ENCODE peak calls at places on chromosomes 1 and 21, in ten cellular contexts. One of them, this sample, is unnamed.

GRCh38 chr1:117271959-117272358 is 61.2 kb upstream of the VTCN1 start:
- DNase-seq in activated T-cell treated with anti-CD3 and anti-CD28 coated beads for 4 hours: no peak
- DNase-seq in K562: no peak
- DNase-seq in RWPE1: no peak
- DNase-seq in H9: no peak
- DNase-seq in GM03348: no peak
- DNase-seq in fibroblast of mammary gland: no peak
- DNase-seq in mesendoderm: peak
- DNase-seq in upper lobe of right lung: no peak
- DNase-seq in substantia nigra: no peak
- DNase-seq in this sample: no peak

GRCh38 chr1:228174482-228175315 is 9.1 kb downstream of the IBA57 start:
- DNase-seq in activated T-cell treated with anti-CD3 and anti-CD28 coated beads for 4 hours: no peak
- DNase-seq in K562: peak
- DNase-seq in RWPE1: peak
- DNase-seq in H9: peak
- DNase-seq in GM03348: peak
- DNase-seq in fibroblast of mammary gland: no peak
- DNase-seq in mesendoderm: peak
- DNase-seq in upper lobe of right lung: no peak
- DNase-seq in substantia nigra: no peak
- DNase-seq in this sample: no peak

GRCh38 chr21:44658913-44659595 is 1.3 kb downstream of the KRTAP12-3 start:
- DNase-seq in activated T-cell treated with anti-CD3 and anti-CD28 coated beads for 4 hours: no peak
- DNase-seq in K562: no peak
- DNase-seq in RWPE1: no peak
- DNase-seq in H9: peak
- DNase-seq in GM03348: no peak
- DNase-seq in fibroblast of mammary gland: no peak
- DNase-seq in mesendoderm: no peak
- DNase-seq in upper lobe of right lung: no peak
- DNase-seq in substantia nigra: no peak
- DNase-seq in this sample: no peak

GRCh38 chr21:45474323-45474950 is 67.8 kb downstream of the SLC19A1 start:
- DNase-seq in activated T-cell treated with anti-CD3 and anti-CD28 coated beads for 4 hours: no peak
- DNase-seq in K562: no peak
- DNase-seq in RWPE1: no peak
- DNase-seq in H9: no peak
- DNase-seq in GM03348: no peak
- DNase-seq in fibroblast of mammary gland: no peak
- DNase-seq in mesendoderm: no peak
- DNase-seq in upper lobe of right lung: no peak
- DNase-seq in substantia nigra: no peak
- DNase-seq in this sample: no peak

GRCh38 chr1:172602706-172603105 is 56.2 kb upstream of the FASLG start:
- DNase-seq in activated T-cell treated with anti-CD3 and anti-CD28 coated beads for 4 hours: no peak
- DNase-seq in K562: no peak
- DNase-seq in RWPE1: no peak
- DNase-seq in H9: no peak
- DNase-seq in GM03348: no peak
- DNase-seq in fibroblast of mammary gland: no peak
- DNase-seq in mesendoderm: no peak
- DNase-seq in upper lobe of right lung: no peak
- DNase-seq in substantia nigra: no peak
- DNase-seq in this sample: no peak

GRCh38 chr21:36263797-36264196 is 56.2 kb upstream of the MORC3 start:
- DNase-seq in activated T-cell treated with anti-CD3 and anti-CD28 coated beads for 4 hours: no peak
- DNase-seq in K562: no peak
- DNase-seq in RWPE1: no peak
- DNase-seq in H9: no peak
- DNase-seq in GM03348: no peak
- DNase-seq in fibroblast of mammary gland: no peak
- DNase-seq in mesendoderm: no peak
- DNase-seq in upper lobe of right lung: no peak
- DNase-seq in substantia nigra: no peak
- DNase-seq in this sample: no peak

GRCh38 chr21:36150192-36150711 is 6.4 kb upstream of the DOP1B start:
- DNase-seq in activated T-cell treated with anti-CD3 and anti-CD28 coated beads for 4 hours: no peak
- DNase-seq in K562: no peak
- DNase-seq in RWPE1: no peak
- DNase-seq in H9: no peak
- DNase-seq in GM03348: peak
- DNase-seq in fibroblast of mammary gland: peak
- DNase-seq in mesendoderm: no peak
- DNase-seq in upper lobe of right lung: no peak
- DNase-seq in substantia nigra: no peak
- DNase-seq in this sample: no peak

GRCh38 chr1:95118019-95118499 is 904 bp downstream of the TLCD4 start:
- DNase-seq in activated T-cell treated with anti-CD3 and anti-CD28 coated beads for 4 hours: peak
- DNase-seq in K562: no peak
- DNase-seq in RWPE1: no peak
- DNase-seq in H9: peak
- DNase-seq in GM03348: no peak
- DNase-seq in fibroblast of mammary gland: no peak
- DNase-seq in mesendoderm: peak
- DNase-seq in upper lobe of right lung: peak
- DNase-seq in substantia nigra: no peak
- DNase-seq in this sample: no peak

GRCh38 chr1:178341218-178341956 is 155.4 kb downstream of the CLEC20A start:
- DNase-seq in activated T-cell treated with anti-CD3 and anti-CD28 coated beads for 4 hours: no peak
- DNase-seq in K562: no peak
- DNase-seq in RWPE1: peak
- DNase-seq in H9: peak
- DNase-seq in GM03348: peak
- DNase-seq in fibroblast of mammary gland: peak
- DNase-seq in mesendoderm: peak
- DNase-seq in upper lobe of right lung: peak
- DNase-seq in substantia nigra: no peak
- DNase-seq in this sample: no peak

GRCh38 chr1:152108899-152109222 is 6.4 kb downstream of the TCHH start:
- DNase-seq in activated T-cell treated with anti-CD3 and anti-CD28 coated beads for 4 hours: no peak
- DNase-seq in K562: no peak
- DNase-seq in RWPE1: no peak
- DNase-seq in H9: no peak
- DNase-seq in GM03348: no peak
- DNase-seq in fibroblast of mammary gland: no peak
- DNase-seq in mesendoderm: peak
- DNase-seq in upper lobe of right lung: no peak
- DNase-seq in substantia nigra: no peak
- DNase-seq in this sample: no peak

GRCh38 chr1:150164224-150164623 is 14.5 kb downstream of the PLEKHO1 start:
- DNase-seq in activated T-cell treated with anti-CD3 and anti-CD28 coated beads for 4 hours: no peak
- DNase-seq in K562: no peak
- DNase-seq in RWPE1: no peak
- DNase-seq in H9: no peak
- DNase-seq in GM03348: no peak
- DNase-seq in fibroblast of mammary gland: no peak
- DNase-seq in mesendoderm: no peak
- DNase-seq in upper lobe of right lung: no peak
- DNase-seq in substantia nigra: no peak
- DNase-seq in this sample: no peak

This sample was measured in NCI-H748 treated with DMSO at 0.1 percent for 48 hours.